ENCODE peak calls at places on chromosomes 5 and 9, in ten cellular contexts. One of them, this sample, is unnamed.
A peak's percentile ranks its signal among the peaks of the same experiment; 100 is the strongest.

GRCh38 chr5:59483971-59484472 is 409.5 kb downstream of the PDE4D start:
- DNase-seq in GM13976: no peak
- DNase-seq in EL: peak; percentile 82
- DNase-seq in MV-4-11: no peak
- DNase-seq in ELF-1: peak; percentile 7
- DNase-seq in AG04450: no peak
- DNase-seq in NCI-H2171: no peak
- DNase-seq in activated T-helper 1 cell treated with anti-CD3 and anti-CD28 coated beads, Interleukin-2, amount 50 U/mL, for 16 hours: no peak
- DNase-seq in neural progenitor cell: no peak
- DNase-seq in heart right ventricle: no peak
- DNase-seq in this sample: no peak

GRCh38 chr5:113760486-113760885 is 247.0 kb downstream of the YTHDC2 start:
- DNase-seq in NCI-H2171: no peak
- DNase-seq in activated T-helper 1 cell treated with anti-CD3 and anti-CD28 coated beads, Interleukin-2, amount 50 U/mL, for 16 hours: no peak
- DNase-seq in ELF-1: no peak
- DNase-seq in MV-4-11: no peak
- DNase-seq in GM13976: no peak
- DNase-seq in EL: peak; percentile 8
- DNase-seq in neural progenitor cell: no peak
- DNase-seq in AG04450: no peak
- DNase-seq in heart right ventricle: no peak
- DNase-seq in this sample: no peak

GRCh38 chr5:157026789-157027424 is 32.0 kb downstream of the HAVCR1 start:
- DNase-seq in GM13976: no peak
- DNase-seq in EL: no peak
- DNase-seq in heart right ventricle: no peak
- DNase-seq in MV-4-11: no peak
- DNase-seq in activated T-helper 1 cell treated with anti-CD3 and anti-CD28 coated beads, Interleukin-2, amount 50 U/mL, for 16 hours: no peak
- DNase-seq in ELF-1: peak; percentile 23
- DNase-seq in NCI-H2171: no peak
- DNase-seq in AG04450: no peak
- DNase-seq in neural progenitor cell: peak; percentile 41
- DNase-seq in this sample: no peak

GRCh38 chr9:126367646-126368419 is 41.2 kb downstream of the MVB12B start:
- DNase-seq in EL: no peak
- DNase-seq in activated T-helper 1 cell treated with anti-CD3 and anti-CD28 coated beads, Interleukin-2, amount 50 U/mL, for 16 hours: no peak
- DNase-seq in neural progenitor cell: no peak
- DNase-seq in NCI-H2171: no peak
- DNase-seq in ELF-1: no peak
- DNase-seq in AG04450: no peak
- DNase-seq in MV-4-11: no peak
- DNase-seq in heart right ventricle: no peak
- DNase-seq in GM13976: no peak
- DNase-seq in this sample: no peak

GRCh38 chr9:90303653-90304052 is 339.0 kb downstream of the DIRAS2 start:
- DNase-seq in NCI-H2171: no peak
- DNase-seq in activated T-helper 1 cell treated with anti-CD3 and anti-CD28 coated beads, Interleukin-2, amount 50 U/mL, for 16 hours: no peak
- DNase-seq in heart right ventricle: no peak
- DNase-seq in AG04450: no peak
- DNase-seq in ELF-1: no peak
- DNase-seq in MV-4-11: no peak
- DNase-seq in GM13976: no peak
- DNase-seq in neural progenitor cell: no peak
- DNase-seq in EL: no peak
- DNase-seq in this sample: no peak

GRCh38 chr5:14364576-14365472 is 216.8 kb upstream of the OTULINL start:
- DNase-seq in GM13976: no peak
- DNase-seq in AG04450: no peak
- DNase-seq in EL: no peak
- DNase-seq in activated T-helper 1 cell treated with anti-CD3 and anti-CD28 coated beads, Interleukin-2, amount 50 U/mL, for 16 hours: no peak
- DNase-seq in NCI-H2171: peak; percentile 49
- DNase-seq in ELF-1: peak; percentile 73
- DNase-seq in MV-4-11: no peak
- DNase-seq in neural progenitor cell: peak; percentile 73
- DNase-seq in heart right ventricle: no peak
- DNase-seq in this sample: no peak

GRCh38 chr9:114968710-114969109 is 38.3 kb upstream of the TNFSF8 start:
- DNase-seq in EL: peak; percentile 55
- DNase-seq in NCI-H2171: no peak
- DNase-seq in activated T-helper 1 cell treated with anti-CD3 and anti-CD28 coated beads, Interleukin-2, amount 50 U/mL, for 16 hours: no peak
- DNase-seq in heart right ventricle: no peak
- DNase-seq in GM13976: no peak
- DNase-seq in neural progenitor cell: peak; percentile 11
- DNase-seq in AG04450: no peak
- DNase-seq in MV-4-11: peak; percentile 39
- DNase-seq in ELF-1: no peak
- DNase-seq in this sample: no peak

GRCh38 chr9:13717356-13718057 is 438.0 kb upstream of the MPDZ start:
- DNase-seq in GM13976: no peak
- DNase-seq in ELF-1: no peak
- DNase-seq in NCI-H2171: no peak
- DNase-seq in heart right ventricle: no peak
- DNase-seq in activated T-helper 1 cell treated with anti-CD3 and anti-CD28 coated beads, Interleukin-2, amount 50 U/mL, for 16 hours: no peak
- DNase-seq in EL: peak; percentile 20
- DNase-seq in MV-4-11: no peak
- DNase-seq in AG04450: no peak
- DNase-seq in neural progenitor cell: no peak
- DNase-seq in this sample: no peak

GRCh38 chr9:126386088-126386487 is 59.5 kb downstream of the MVB12B start:
- DNase-seq in heart right ventricle: no peak
- DNase-seq in NCI-H2171: no peak
- DNase-seq in MV-4-11: peak; percentile 41
- DNase-seq in GM13976: no peak
- DNase-seq in neural progenitor cell: peak; percentile 69
- DNase-seq in EL: no peak
- DNase-seq in AG04450: no peak
- DNase-seq in activated T-helper 1 cell treated with anti-CD3 and anti-CD28 coated beads, Interleukin-2, amount 50 U/mL, for 16 hours: no peak
- DNase-seq in ELF-1: peak; percentile 51
- DNase-seq in this sample: peak; percentile 32

GRCh38 chr9:98862936-98863335 is 55.5 kb downstream of the GALNT12 start:
- DNase-seq in MV-4-11: no peak
- DNase-seq in activated T-helper 1 cell treated with anti-CD3 and anti-CD28 coated beads, Interleukin-2, amount 50 U/mL, for 16 hours: no peak
- DNase-seq in heart right ventricle: no peak
- DNase-seq in GM13976: no peak
- DNase-seq in EL: no peak
- DNase-seq in NCI-H2171: no peak
- DNase-seq in neural progenitor cell: no peak
- DNase-seq in ELF-1: no peak
- DNase-seq in AG04450: no peak
- DNase-seq in this sample: no peak

GRCh38 chr9:550267-550790 is 291.2 kb upstream of the DMRT1 start:
- DNase-seq in EL: no peak
- DNase-seq in activated T-helper 1 cell treated with anti-CD3 and anti-CD28 coated beads, Interleukin-2, amount 50 U/mL, for 16 hours: no peak
- DNase-seq in NCI-H2171: no peak
- DNase-seq in AG04450: no peak
- DNase-seq in ELF-1: no peak
- DNase-seq in MV-4-11: no peak
- DNase-seq in heart right ventricle: no peak
- DNase-seq in neural progenitor cell: no peak
- DNase-seq in GM13976: no peak
- DNase-seq in this sample: no peak

GRCh38 chr5:55510523-55510880 is 24.3 kb downstream of the PLPP1 start:
- DNase-seq in NCI-H2171: no peak
- DNase-seq in activated T-helper 1 cell treated with anti-CD3 and anti-CD28 coated beads, Interleukin-2, amount 50 U/mL, for 16 hours: no peak
- DNase-seq in neural progenitor cell: no peak
- DNase-seq in ELF-1: no peak
- DNase-seq in AG04450: no peak
- DNase-seq in MV-4-11: no peak
- DNase-seq in heart right ventricle: no peak
- DNase-seq in GM13976: no peak
- DNase-seq in EL: no peak
- DNase-seq in this sample: no peak

GRCh38 chr5:147898875-147899401 is 7.4 kb downstream of the C5orf46 start:
- DNase-seq in NCI-H2171: no peak
- DNase-seq in AG04450: no peak
- DNase-seq in heart right ventricle: no peak
- DNase-seq in GM13976: no peak
- DNase-seq in neural progenitor cell: no peak
- DNase-seq in activated T-helper 1 cell treated with anti-CD3 and anti-CD28 coated beads, Interleukin-2, amount 50 U/mL, for 16 hours: no peak
- DNase-seq in EL: no peak
- DNase-seq in ELF-1: no peak
- DNase-seq in MV-4-11: no peak
- DNase-seq in this sample: no peak

GRCh38 chr9:114501786-114502682 is 3.2 kb downstream of the WHRN start:
- DNase-seq in AG04450: no peak
- DNase-seq in MV-4-11: no peak
- DNase-seq in neural progenitor cell: peak; percentile 83
- DNase-seq in NCI-H2171: no peak
- DNase-seq in heart right ventricle: no peak
- DNase-seq in ELF-1: peak; percentile 72
- DNase-seq in GM13976: no peak
- DNase-seq in activated T-helper 1 cell treated with anti-CD3 and anti-CD28 coated beads, Interleukin-2, amount 50 U/mL, for 16 hours: no peak
- DNase-seq in EL: peak; percentile 53
- DNase-seq in this sample: peak; percentile 42

GRCh38 chr5:143494162-143494561 is 90.7 kb upstream of the NR3C1 start:
- DNase-seq in GM13976: no peak
- DNase-seq in NCI-H2171: no peak
- DNase-seq in AG04450: peak; percentile 72
- DNase-seq in heart right ventricle: no peak
- DNase-seq in neural progenitor cell: no peak
- DNase-seq in MV-4-11: no peak
- DNase-seq in activated T-helper 1 cell treated with anti-CD3 and anti-CD28 coated beads, Interleukin-2, amount 50 U/mL, for 16 hours: no peak
- DNase-seq in ELF-1: no peak
- DNase-seq in EL: peak; percentile 81
- DNase-seq in this sample: no peak

GRCh38 chr9:90095682-90096081 is 490.9 kb downstream of the GADD45G start:
- DNase-seq in heart right ventricle: no peak
- DNase-seq in MV-4-11: peak; percentile 4
- DNase-seq in activated T-helper 1 cell treated with anti-CD3 and anti-CD28 coated beads, Interleukin-2, amount 50 U/mL, for 16 hours: no peak
- DNase-seq in NCI-H2171: peak; percentile 93
- DNase-seq in GM13976: no peak
- DNase-seq in ELF-1: peak; percentile 55
- DNase-seq in AG04450: no peak
- DNase-seq in EL: no peak
- DNase-seq in neural progenitor cell: no peak
- DNase-seq in this sample: no peak

GRCh38 chr5:157607371-157608161 is 32.0 kb upstream of the ADAM19 start:
- DNase-seq in activated T-helper 1 cell treated with anti-CD3 and anti-CD28 coated beads, Interleukin-2, amount 50 U/mL, for 16 hours: peak; percentile 34
- DNase-seq in EL: peak; percentile 70
- DNase-seq in NCI-H2171: no peak
- DNase-seq in GM13976: no peak
- DNase-seq in ELF-1: peak; percentile 49
- DNase-seq in MV-4-11: peak; percentile 62
- DNase-seq in neural progenitor cell: no peak
- DNase-seq in AG04450: no peak
- DNase-seq in heart right ventricle: no peak
- DNase-seq in this sample: peak; percentile 2

GRCh38 chr9:4061717-4062116 is 238.2 kb downstream of the GLIS3 start:
- DNase-seq in NCI-H2171: no peak
- DNase-seq in neural progenitor cell: no peak
- DNase-seq in heart right ventricle: no peak
- DNase-seq in ELF-1: no peak
- DNase-seq in activated T-helper 1 cell treated with anti-CD3 and anti-CD28 coated beads, Interleukin-2, amount 50 U/mL, for 16 hours: no peak
- DNase-seq in AG04450: no peak
- DNase-seq in GM13976: no peak
- DNase-seq in MV-4-11: peak; percentile 56
- DNase-seq in EL: no peak
- DNase-seq in this sample: no peak

GRCh38 chr5:132473608-132474007 is 17.0 kb downstream of the IRF1 start:
- DNase-seq in EL: no peak
- DNase-seq in heart right ventricle: no peak
- DNase-seq in ELF-1: no peak
- DNase-seq in AG04450: no peak
- DNase-seq in activated T-helper 1 cell treated with anti-CD3 and anti-CD28 coated beads, Interleukin-2, amount 50 U/mL, for 16 hours: no peak
- DNase-seq in NCI-H2171: no peak
- DNase-seq in GM13976: no peak
- DNase-seq in neural progenitor cell: no peak
- DNase-seq in MV-4-11: no peak
- DNase-seq in this sample: no peak